ENCODE peak calls at places on chromosome 2, in five cellular contexts. B is tibial artery, E is SK-N-SH, M is fibroblast of lung, Q is K562. C is an unnamed sample. For H3K4me1 and H3K36me3, the result is how much of the 10 kb centered on the place peaks cover.

GRCh38 chr2:237922641-237923361 is 44.0 kb upstream of the UBE2F start:
- DNase-seq in M (no peak), E (peak), B (no peak), Q (no peak), C (no peak)

GRCh38 chr2:169797601-169798000 is 1.1 kb upstream of the SSB start:
- DNase-seq in M (no peak), B (no peak), Q (no peak), E (no peak), C (no peak)

GRCh38 chr2:215863687-215864086 is 149.7 kb downstream of the MREG start:
- DNase-seq in E (no peak), B (no peak), M (no peak), Q (no peak), C (no peak)

GRCh38 chr2:73827660-73828388 is 937 bp upstream of the STAMBP start:
- DNase-seq in E (no peak), M (no peak), Q (no peak), B (no peak), C (no peak)

GRCh38 chr2:69436937-69437750 is at the start of gene NFU1:
- DNase-seq in M (peak), Q (peak), B (peak), E (peak), C (peak)

GRCh38 chr2:176680916-176681315 is 411.7 kb downstream of the MTX2 start:
- DNase-seq in B (no peak), M (peak), Q (no peak), E (no peak), C (no peak)

GRCh38 chr2:226799211-226799975 is at the start of gene IRS1:
- DNase-seq in E (peak), M (peak), Q (peak), B (peak), C (peak)

GRCh38 chr2:177419274-177419673 is 26.7 kb downstream of the AGPS start:
- DNase-seq in M (peak), E (no peak), B (no peak), Q (no peak), C (no peak)

GRCh38 chr2:26768759-26769500 is 4.8 kb downstream of the SLC35F6 start:
- DNase-seq in B (peak), M (peak), Q (peak), E (no peak), C (peak)

GRCh38 chr2:118980022-118980421 is 38.0 kb downstream of the MARCO start:
- DNase-seq in M (no peak), E (no peak), Q (no peak), B (no peak), C (no peak)

GRCh38 chr2:64779117-64779690 is 125.5 kb upstream of the SERTAD2 start:
- DNase-seq in M (peak), E (no peak), Q (no peak), B (no peak), C (no peak)

GRCh38 chr2:69242651-69243051 is 144.4 kb downstream of the GFPT1 start:
- DNase-seq in B (no peak), M (peak), Q (no peak), E (no peak), C (no peak)

GRCh38 chr2:42342061-42342794 is 18.8 kb downstream of the COX7A2L start:
- DNase-seq in M (peak), E (peak), B (peak), Q (no peak), C (no peak)

GRCh38 chr2:192469612-192470011 is 274.9 kb upstream of the TMEFF2 start:
- DNase-seq in B (no peak), E (no peak), Q (no peak), M (no peak), C (no peak)

GRCh38 chr2:75528221-75528977 is 32.3 kb downstream of the EVA1A start:
- DNase-seq in M (no peak), Q (no peak), B (no peak), E (no peak), C (no peak)

GRCh38 chr2:216918088-216918680 is 58.3 kb upstream of the TNP1 start:
- DNase-seq in M (peak), Q (no peak), E (no peak), B (peak), C (no peak)

GRCh38 chr2:162609798-162610197 is 228.8 kb downstream of the KCNH7 start:
- DNase-seq in E (no peak), B (no peak), M (no peak), Q (no peak), C (no peak)

GRCh38 chr2:20304411-20304810 is 46.2 kb downstream of the PUM2 start:
- DNase-seq in Q (no peak), B (no peak), M (peak), E (no peak), C (no peak)

GRCh38 chr2:15616429-15616828 is 24.8 kb downstream of the DDX1 start:
- DNase-seq in E (no peak), Q (no peak), B (no peak), M (no peak), C (no peak)

GRCh38 chr2:121362226-121362625 is 77.2 kb upstream of the TFCP2L1 start:
- DNase-seq in E (no peak), M (no peak), B (no peak), Q (no peak), C (no peak)

GRCh38 chr2:23563673-23564617 is 179.0 kb downstream of the KLHL29 start:
- DNase-seq in M (peak), E (peak), B (peak), Q (no peak), C (no peak)

GRCh38 chr2:134410831-134411231 is 157.0 kb downstream of the MGAT5 start:
- DNase-seq in Q (no peak), B (no peak), E (no peak), M (peak), C (no peak)

GRCh38 chr2:218261424-218262273 is 834 bp downstream of the GPBAR1 start:
- DNase-seq in Q (no peak), M (no peak), E (no peak), B (no peak), C (peak)

GRCh38 chr2:39433586-39434195 is 3.4 kb downstream of the MAP4K3 start:
- DNase-seq in B (no peak), M (peak), E (no peak), Q (peak), C (no peak)
- H3K4me1 ChIP-seq in B (under half), M (under half), E (under half), Q (under half), C (under half)

DNA sequence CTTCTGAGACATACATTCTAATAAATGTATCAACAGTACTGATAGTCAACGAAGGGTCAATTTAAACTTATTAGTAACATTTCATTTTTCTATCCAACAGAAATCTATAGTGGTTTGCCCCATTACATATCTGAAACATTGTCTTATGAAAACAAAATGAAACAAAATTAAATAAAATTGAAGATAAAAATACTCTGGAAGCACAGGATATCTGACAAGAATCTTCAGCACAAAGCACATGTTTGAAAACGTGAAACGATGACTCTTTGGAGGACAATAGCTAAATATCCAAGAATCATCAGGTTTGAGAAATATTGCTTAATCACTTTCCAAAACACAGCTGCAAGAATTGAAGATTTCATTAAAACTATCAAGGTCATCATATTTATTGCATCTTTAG is 70.9 kb upstream of the FAM124B start:
- DNase-seq in Q (no peak), E (no peak), M (no peak), B (no peak), C (no peak)
- H3K36me3 ChIP-seq in Q (under half), E (half or more), M (under half), B (under half), C (under half)

DNA sequence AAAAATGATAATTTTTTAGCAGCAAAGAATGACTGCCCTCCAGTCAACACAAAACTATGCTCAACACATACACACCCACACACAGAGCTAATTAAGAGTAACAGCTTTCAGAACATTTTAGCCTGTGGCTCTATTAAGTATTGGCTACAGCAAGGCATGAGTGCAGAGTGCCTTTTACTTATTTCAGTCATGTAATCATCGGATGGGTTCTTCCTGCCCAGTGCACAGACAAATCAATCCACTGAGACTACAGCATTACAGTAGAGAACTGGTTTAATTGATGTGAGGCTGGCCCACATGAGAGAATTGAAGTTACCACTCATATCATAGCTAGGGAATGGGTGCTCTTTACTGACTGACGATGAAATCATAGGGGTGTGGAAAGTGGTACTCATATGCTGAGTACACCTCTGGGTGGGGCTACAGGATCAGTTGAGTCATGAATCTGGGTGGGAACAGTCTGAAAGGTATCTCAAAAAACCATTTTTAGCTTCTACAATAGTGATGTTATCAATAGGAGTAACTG is 241.0 kb downstream of the FSIP2 start:
- DNase-seq in M (peak), Q (no peak), E (no peak), B (no peak), C (no peak)
- TF ChIP-seq CTCF in M (no peak), Q (no peak), E (no peak), B (no peak), C (no peak)

DNA sequence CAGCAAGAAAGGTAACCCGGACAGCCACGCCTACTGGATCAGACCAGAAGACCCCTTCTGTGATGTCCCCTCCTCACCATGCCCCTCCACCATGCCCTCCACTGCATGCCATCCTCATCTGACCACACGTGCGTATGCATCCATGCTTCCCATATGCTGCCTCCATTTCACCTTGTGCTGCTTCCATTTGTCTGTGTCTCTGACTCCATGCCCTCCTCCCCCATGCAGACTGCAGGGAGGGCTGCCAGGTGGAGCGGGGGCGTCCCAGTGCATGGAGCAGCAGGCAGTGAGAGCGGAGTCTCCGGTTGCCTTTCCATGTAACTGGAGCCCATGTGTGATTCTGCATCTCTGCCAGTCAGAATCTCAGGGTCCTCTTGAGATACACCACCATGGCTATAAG is 52.6 kb downstream of the COA5 start:
- DNase-seq in E (no peak), M (no peak), Q (no peak), B (peak), C (no peak)
- H3K4me1 ChIP-seq in E (under half), M (under half), Q (under half), B (under half), C (under half)